ENCODE peak calls at places on chromosomes 11 and 22, in six cellular contexts. L is IMR-90, Z is mesenchymal stem cell, T is H9, G is neuronal stem cell, R is H1. Q is an unnamed sample.

GRCh38 chr11:68673291-68673930 is 10.9 kb upstream of the GAL start:
- DNase-seq in Z (no peak), R (no peak), T (no peak), L (no peak), G (no peak), Q (no peak)

GRCh38 chr11:119591836-119592310 is 137.1 kb downstream of the NECTIN1 start:
- DNase-seq in T (no peak), G (no peak), R (no peak), L (no peak), Z (no peak), Q (no peak)

GRCh38 chr22:27204817-27205216 is 547.4 kb downstream of the MIAT start:
- DNase-seq in Z (no peak), T (no peak), R (no peak), L (no peak), G (no peak), Q (no peak)

GRCh38 chr11:78961938-78962701 is 387.5 kb upstream of the NARS2 start:
- DNase-seq in Z (peak; percentile 37), R (peak; percentile 71), L (peak; percentile 48), G (peak; percentile 85), T (peak; percentile 91), Q (no peak)

GRCh38 chr11:117795726-117796455 is 1.1 kb downstream of the DSCAML1 start:
- DNase-seq in T (peak; percentile 61), L (no peak), G (no peak), R (peak; percentile 67), Z (no peak), Q (no peak)

GRCh38 chr11:74478877-74479276 is 11.5 kb upstream of the KCNE3 start:
- DNase-seq in L (no peak), Z (no peak), G (no peak), T (no peak), R (no peak), Q (no peak)

GRCh38 chr11:126123686-126124085 is 61.0 kb upstream of the CDON start:
- DNase-seq in T (no peak), G (no peak), L (no peak), Z (no peak), R (no peak), Q (no peak)

GRCh38 chr22:34416321-34416900 is 496.1 kb upstream of the LARGE1 start:
- DNase-seq in G (no peak), T (no peak), L (no peak), Z (no peak), R (no peak), Q (no peak)

GRCh38 chr22:35893698-35894097 is 134.9 kb downstream of the RBFOX2 start:
- DNase-seq in R (no peak), G (no peak), L (peak; percentile 43), Z (peak; percentile 50), T (no peak), Q (no peak)

GRCh38 chr11:68282141-68282860 is 10.5 kb upstream of the C11orf24 start:
- DNase-seq in R (no peak), Z (no peak), L (no peak), G (no peak), T (no peak), Q (peak; percentile 21)

GRCh38 chr11:92875473-92875872 is 94.0 kb upstream of the MTNR1B start:
- DNase-seq in L (no peak), T (no peak), R (no peak), Z (no peak), G (no peak), Q (no peak)

GRCh38 chr11:98740335-98740734 is 280.4 kb upstream of the CNTN5 start:
- DNase-seq in R (no peak), G (no peak), Z (no peak), L (no peak), T (no peak), Q (no peak)

GRCh38 chr22:46050451-46050845 is 73.5 kb upstream of the WNT7B start:
- DNase-seq in Z (no peak), G (no peak), L (no peak), R (no peak), T (no peak), Q (no peak)

GRCh38 chr22:46845281-46846153 is 83.1 kb downstream of the TBC1D22A start:
- DNase-seq in T (no peak), Z (peak; percentile 27), L (peak; percentile 63), R (no peak), G (no peak), Q (no peak)

GRCh38 chr11:123628936-123629683 is 25.3 kb downstream of the SCN3B start:
- DNase-seq in Z (peak; percentile 29), T (no peak), R (no peak), L (peak; percentile 84), G (no peak), Q (no peak)

GRCh38 chr22:17086301-17086700 is 1.5 kb downstream of the IL17RA start:
- DNase-seq in T (no peak), G (no peak), R (no peak), L (no peak), Z (no peak), Q (no peak)
- H3K4me1 ChIP-seq in T (no peaks in the 10 kb centered on the region), G (no peaks in the 10 kb centered on the region), R (no peaks in the 10 kb centered on the region), L (peaks cover 12% of the 10 kb centered on the region), Z (peaks cover 19% of the 10 kb centered on the region), Q (peaks cover 2% of the 10 kb centered on the region)

GRCh38 chr11:102109896-102110760 is at the start of gene YAP1:
- DNase-seq in T (peak; percentile 91), L (peak; percentile 91), R (peak; percentile 91), Z (peak; percentile 96), G (peak; percentile 94), Q (peak; percentile 96)

GRCh38 chr11:102112654-102112926 is 2.3 kb downstream of the YAP1 start:
- DNase-seq in R (peak; percentile 30), T (no peak), G (no peak), Z (no peak), L (no peak), Q (no peak)

GRCh38 chr11:102110761-102111010 is 439 bp downstream of the YAP1 start:
- DNase-seq in Z (no peak), L (no peak), G (peak; percentile 57), R (no peak), T (no peak), Q (no peak)

GRCh38 chr11:102111011-102111786 is 952 bp downstream of the YAP1 start:
- DNase-seq in G (peak; percentile 85), T (peak; percentile 91), L (peak; percentile 81), Z (peak; percentile 88), R (peak; percentile 90), Q (peak; percentile 65)

GRCh38 chr11:102111787-102112653 is 1.8 kb downstream of the YAP1 start:
- DNase-seq in Z (peak; percentile 91), L (peak; percentile 94), R (no peak), G (no peak), T (no peak), Q (peak; percentile 67)
- H2BK120ac ChIP-seq in Z (peak overlapping the region; percentile 84), L (peak overlapping the region; percentile 95), R (peak overlapping the region; percentile 47), G (no peak overlapping the region), T (peak overlapping the region; percentile 82), Q (peak overlapping the region; percentile 92)

DNA sequence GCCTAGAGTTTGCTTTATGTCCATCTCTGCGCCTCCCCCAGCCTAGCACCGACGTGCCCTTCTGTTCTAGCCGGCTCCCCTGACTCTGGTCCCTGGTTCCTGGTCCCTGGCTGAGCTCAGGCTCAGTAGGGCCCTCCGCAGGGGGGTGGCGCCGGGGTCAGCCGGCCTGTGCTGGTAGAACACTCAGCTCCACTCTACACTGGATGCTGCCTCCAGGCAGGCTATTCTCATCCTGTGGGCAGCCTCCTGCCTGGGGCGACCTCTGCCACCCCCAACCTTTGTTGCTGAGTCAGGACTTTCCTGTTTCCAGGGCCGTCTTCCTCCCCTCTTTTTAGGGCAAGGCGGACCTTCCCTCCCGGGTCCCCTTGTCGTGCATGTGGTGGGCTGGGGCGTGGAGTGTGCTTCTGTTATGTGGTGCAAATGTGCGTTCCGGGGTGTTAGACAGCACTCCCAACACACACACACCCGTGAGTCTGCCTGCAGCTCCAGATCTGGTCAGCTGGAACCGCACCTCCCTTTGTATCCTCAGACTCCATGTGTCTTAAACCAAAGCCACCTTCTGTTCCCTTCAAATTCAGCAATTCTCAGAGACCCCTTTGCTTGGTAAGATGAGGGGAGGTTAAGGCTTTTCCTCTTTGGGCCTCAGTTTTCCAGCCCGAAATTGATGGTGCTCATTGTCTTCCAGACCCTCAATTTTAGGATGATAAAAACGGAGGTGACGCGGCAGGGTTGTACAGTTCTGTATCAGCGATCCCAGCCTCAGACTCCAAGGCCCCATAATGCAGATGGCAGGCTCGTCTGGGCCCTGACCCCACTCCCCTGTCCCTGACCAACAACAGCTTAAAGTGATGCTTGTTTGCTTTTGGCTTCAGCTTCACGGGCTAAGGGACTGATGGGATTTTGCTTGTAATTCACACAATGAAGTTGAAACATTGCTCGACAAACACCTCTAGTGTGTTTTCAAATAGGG is 1327.9 kb downstream of the BRD1 start:
- DNase-seq in T (no peak), R (no peak), G (no peak), Z (no peak), L (no peak), Q (no peak)
- H3K9me3 ChIP-seq in T (no peaks in the 10 kb centered on the region), R (no peaks in the 10 kb centered on the region), G (no peaks in the 10 kb centered on the region), Z (no peaks in the 10 kb centered on the region), L (peaks cover 33% of the 10 kb centered on the region), Q (no peaks in the 10 kb centered on the region)

GRCh38 chr11:59102259-59102765 is 4.7 kb upstream of the FAM111B start:
- DNase-seq in Z (peak; percentile 63), L (peak; percentile 13), R (peak; percentile 84), T (peak; percentile 92), G (peak; percentile 52), Q (peak; percentile 33)
- H3K4me1 ChIP-seq in Z (peaks cover 12% of the 10 kb centered on the region), L (no peaks in the 10 kb centered on the region), R (peaks cover 2% of the 10 kb centered on the region), T (no peaks in the 10 kb centered on the region), G (no peaks in the 10 kb centered on the region), Q (peaks cover 4% of the 10 kb centered on the region)